ENCODE peak calls at places on chromosome 7, in eight cellular contexts. M, V, D, S, B, K, W and L are unnamed samples. For H3K4me1, the result is how much of the 10 kb centered on the place peaks cover.

GRCh38 chr7:53602817-53603418 is 567.5 kb downstream of the POM121L12 start:
- DNase-seq in M (no peak), V (no peak), D (no peak), S (no peak), B (no peak), K (no peak), W (no peak), L (no peak)

GRCh38 chr7:80542398-80542797 is 30.5 kb upstream of the GNAT3 start:
- DNase-seq in M (no peak), V (no peak), D (no peak), S (no peak), B (peak), K (no peak), W (no peak), L (no peak)

GRCh38 chr7:3193721-3194120 is 107.3 kb upstream of the SDK1 start:
- DNase-seq in M (no peak), V (no peak), D (no peak), S (no peak), B (no peak), K (no peak), W (no peak), L (no peak)

GRCh38 chr7:44637788-44638594 is 31.6 kb downstream of the OGDH start:
- DNase-seq in M (no peak), V (no peak), D (no peak), S (peak), B (peak), K (peak), W (no peak), L (peak)

GRCh38 chr7:44769381-44770209 is 20.9 kb downstream of the ZMIZ2 start:
- DNase-seq in M (peak), V (no peak), D (no peak), S (peak), B (no peak), K (peak), W (no peak), L (no peak)

GRCh38 chr7:148701414-148701813 is 2.7 kb downstream of the CUL1 start:
- DNase-seq in M (no peak), V (no peak), D (no peak), S (no peak), B (peak), K (no peak), W (no peak), L (no peak)

GRCh38 chr7:98238976-98239375 is 13.1 kb downstream of the TECPR1 start:
- DNase-seq in M (no peak), V (no peak), D (no peak), S (no peak), B (no peak), K (no peak), W (no peak), L (no peak)

GRCh38 chr7:105831824-105832535 is 44.4 kb downstream of the ATXN7L1 start:
- DNase-seq in M (no peak), V (no peak), D (no peak), S (no peak), B (no peak), K (no peak), W (no peak), L (no peak)

GRCh38 chr7:96415293-96415940 is 93.5 kb upstream of the SLC25A13 start:
- DNase-seq in M (peak), V (no peak), D (no peak), S (no peak), B (no peak), K (no peak), W (no peak), L (no peak)

GRCh38 chr7:90768301-90768700 is 172.2 kb downstream of the CDK14 start:
- DNase-seq in M (no peak), V (no peak), D (no peak), S (no peak), B (no peak), K (no peak), W (no peak), L (no peak)

GRCh38 chr7:125775319-125775718 is 845.7 kb upstream of the POT1 start:
- DNase-seq in M (no peak), V (no peak), D (no peak), S (no peak), B (no peak), K (no peak), W (no peak), L (no peak)

GRCh38 chr7:93958216-93958615 is 36.7 kb downstream of the GNG11 start:
- DNase-seq in M (no peak), V (no peak), D (no peak), S (no peak), B (no peak), K (no peak), W (no peak), L (no peak)

GRCh38 chr7:18685961-18686360 is 190.4 kb downstream of the HDAC9 start:
- DNase-seq in M (no peak), V (no peak), D (no peak), S (no peak), B (no peak), K (no peak), W (no peak), L (no peak)

GRCh38 chr7:3095046-3095445 is 51.4 kb upstream of the CARD11 start:
- DNase-seq in M (no peak), V (peak), D (no peak), S (peak), B (no peak), K (peak), W (no peak), L (no peak)

GRCh38 chr7:81662531-81662930 is 107.3 kb downstream of the HGF start:
- DNase-seq in M (no peak), V (no peak), D (no peak), S (no peak), B (no peak), K (no peak), W (no peak), L (no peak)

GRCh38 chr7:156558198-156558597 is 82.4 kb upstream of the RNF32 start:
- DNase-seq in M (no peak), V (no peak), D (no peak), S (no peak), B (peak), K (no peak), W (no peak), L (peak)

GRCh38 chr7:110607050-110607862 is 483.7 kb upstream of the LRRN3 start:
- DNase-seq in M (no peak), V (no peak), D (no peak), S (no peak), B (no peak), K (no peak), W (no peak), L (no peak)

GRCh38 chr7:139200382-139200781 is 30.7 kb upstream of the UBN2 start:
- DNase-seq in M (no peak), V (no peak), D (no peak), S (no peak), B (no peak), K (no peak), W (no peak), L (no peak)

GRCh38 chr7:36037121-36037662 is 115.9 kb upstream of the EEPD1 start:
- DNase-seq in M (peak), V (peak), D (peak), S (peak), B (peak), K (peak), W (no peak), L (no peak)

DNA sequence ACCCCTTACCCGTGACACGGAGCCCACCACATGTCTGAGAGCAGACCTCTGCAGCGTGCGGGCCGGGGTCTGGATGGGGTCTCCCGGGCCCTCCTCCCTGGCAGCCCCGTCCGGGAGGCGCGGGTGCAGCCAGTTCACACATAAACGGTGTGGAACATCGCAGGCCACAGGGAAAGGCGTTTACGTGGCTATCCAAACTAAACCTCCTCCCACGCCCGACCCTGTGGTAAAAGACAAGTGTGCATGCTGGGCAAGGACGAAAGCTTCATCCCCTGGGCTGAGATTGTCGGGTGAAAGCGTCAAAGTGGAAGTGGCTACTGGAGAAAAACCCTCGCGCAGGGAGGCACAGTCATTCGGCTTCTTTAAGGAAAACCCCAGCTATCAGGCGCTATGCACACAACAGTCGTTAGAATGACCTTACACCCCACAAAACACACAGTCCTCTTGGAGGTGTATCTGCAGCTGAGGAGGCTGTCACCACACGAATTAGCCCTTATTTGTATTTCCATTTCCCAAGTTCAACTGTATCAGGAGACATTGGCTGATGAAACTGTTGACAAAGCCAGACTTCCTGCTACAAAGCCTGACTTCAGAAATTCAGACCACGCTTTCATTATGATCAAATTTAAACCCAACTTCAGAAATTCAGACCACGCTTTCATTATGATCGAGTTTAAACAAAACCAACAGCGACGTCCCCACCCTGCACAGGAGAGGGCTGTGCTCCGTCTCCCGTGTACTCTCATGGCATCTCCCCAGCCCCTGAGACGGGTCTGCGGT is 15.3 kb downstream of the GPER1 start:
- DNase-seq in M (no peak), V (no peak), D (no peak), S (no peak), B (no peak), K (no peak), W (no peak), L (no peak)
- TF ChIP-seq POLR2A in M (no peak), V (no peak), D (no peak), S (no peak), B (no peak), K (no peak), W (no peak), L (no peak)

DNA sequence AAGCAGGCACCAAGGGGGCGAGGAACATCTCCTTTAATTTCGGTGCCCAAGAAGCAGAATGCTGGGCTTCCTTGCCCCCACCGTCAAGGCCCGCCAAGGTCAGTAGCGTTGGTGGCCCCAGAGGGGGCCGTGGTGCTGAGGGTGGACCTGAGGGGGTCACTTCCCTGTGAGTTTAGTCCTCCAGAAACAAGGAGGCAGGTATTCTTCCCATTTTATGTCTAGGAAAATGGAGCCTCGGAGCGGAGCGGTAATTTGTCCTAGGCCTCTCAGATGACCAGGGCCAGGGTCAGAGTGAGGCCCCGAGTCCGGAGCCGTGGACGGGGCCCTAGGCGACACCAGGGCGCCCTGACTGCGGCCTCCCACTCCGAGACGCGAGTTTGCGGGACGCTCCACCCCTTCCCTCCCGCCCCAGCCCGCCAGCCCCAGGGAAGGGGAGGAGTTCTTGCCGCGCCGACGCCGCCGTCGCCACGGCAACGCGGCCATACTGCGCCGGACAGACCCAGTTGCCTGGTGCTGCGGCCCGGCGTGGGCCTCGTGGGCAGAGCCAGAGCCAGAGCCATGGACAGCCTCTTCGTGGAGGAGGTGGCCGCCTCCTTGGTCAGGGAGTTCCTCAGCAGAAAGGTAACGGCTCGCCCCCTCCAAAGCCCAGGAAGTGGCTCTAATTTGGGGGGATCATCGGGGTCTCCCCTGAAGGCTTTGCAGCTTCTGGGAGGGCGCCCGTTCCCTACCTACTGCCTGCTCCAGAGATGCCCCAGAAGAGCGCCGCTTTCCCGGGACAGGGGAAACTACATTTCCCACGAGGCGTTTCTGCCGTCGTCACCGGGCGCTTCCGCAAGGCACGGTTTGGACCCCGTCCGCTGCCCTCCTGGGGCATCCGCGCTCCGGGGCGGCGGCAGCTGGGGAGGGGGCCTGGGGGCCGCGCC is at the start of gene MINDY4:
- DNase-seq in M (peak), V (peak), D (peak), S (peak), B (peak), K (peak), W (peak), L (peak)
- TF ChIP-seq CTCF in M (no peak), V (no peak), D (no peak), S (no peak), B (no peak), K (no peak), W (peak), L (no peak)

GRCh38 chr7:74478671-74479065 is 25.0 kb downstream of the GTF2IRD1 start:
- DNase-seq in M (no peak), V (no peak), D (no peak), S (no peak), B (no peak), K (no peak), W (no peak), L (no peak)
- H3K4me1 ChIP-seq in M (half or more), V (under half), D (under half), S (half or more), B (half or more), K (half or more), W (under half), L (half or more)

GRCh38 chr7:100778061-100778621 is 44.7 kb downstream of the ZAN start:
- DNase-seq in M (no peak), V (no peak), D (no peak), S (no peak), B (no peak), K (no peak), W (no peak), L (no peak)
- TF ChIP-seq POLR2A in M (no peak), V (no peak), D (no peak), S (no peak), B (no peak), K (no peak), W (no peak), L (no peak)

DNA sequence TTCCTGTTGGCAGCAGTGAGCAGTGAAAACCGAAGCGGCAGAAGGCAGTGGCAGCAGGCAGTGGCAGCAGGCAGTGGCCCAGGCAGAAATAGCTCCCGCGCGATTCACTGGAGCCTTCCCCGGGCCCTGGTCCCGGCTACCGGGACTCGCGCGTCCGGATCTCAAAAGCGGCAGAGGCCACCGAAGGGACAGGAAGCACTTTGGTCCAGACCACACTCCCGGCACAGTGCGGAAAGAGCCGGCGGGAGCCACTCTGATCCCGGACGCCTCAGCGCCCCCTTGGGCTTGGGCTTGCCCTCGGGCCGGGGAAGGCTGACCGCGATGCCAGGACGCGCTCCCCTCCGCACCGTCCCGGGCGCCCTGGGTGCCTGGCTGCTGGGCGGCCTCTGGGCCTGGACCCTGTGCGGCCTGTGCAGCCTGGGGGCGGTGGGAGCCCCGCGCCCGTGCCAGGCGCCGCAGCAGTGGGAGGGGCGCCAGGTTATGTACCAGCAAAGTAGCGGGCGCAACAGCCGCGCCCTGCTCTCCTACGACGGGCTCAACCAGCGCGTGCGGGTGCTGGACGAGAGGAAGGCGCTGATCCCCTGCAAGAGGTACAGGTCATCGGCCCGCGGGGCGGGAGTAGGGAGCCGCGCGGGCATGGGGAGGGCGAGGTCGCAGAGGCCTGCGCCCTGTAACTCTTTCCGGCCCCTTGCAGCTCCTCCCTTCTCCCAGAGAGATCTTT is at the start of gene EPDR1:
- DNase-seq in M (peak), V (peak), D (peak), S (peak), B (peak), K (peak), W (peak), L (peak)
- TF ChIP-seq CTCF in M (no peak), V (no peak), D (no peak), S (peak), B (peak), K (no peak), W (peak), L (no peak)

GRCh38 chr7:155377071-155377836 is 79.6 kb downstream of the INSIG1 start:
- DNase-seq in M (no peak), V (no peak), D (no peak), S (no peak), B (no peak), K (no peak), W (no peak), L (no peak)

GRCh38 chr7:155378580-155378934 is 79.4 kb upstream of the EN2 start:
- DNase-seq in M (no peak), V (no peak), D (peak), S (no peak), B (no peak), K (no peak), W (no peak), L (no peak)

GRCh38 chr7:155378959-155379871 is 78.7 kb upstream of the EN2 start:
- DNase-seq in M (no peak), V (no peak), D (no peak), S (no peak), B (no peak), K (no peak), W (no peak), L (no peak)

GRCh38 chr7:155380221-155380861 is 77.6 kb upstream of the EN2 start:
- DNase-seq in M (peak), V (peak), D (peak), S (peak), B (peak), K (peak), W (peak), L (peak)

DNA sequence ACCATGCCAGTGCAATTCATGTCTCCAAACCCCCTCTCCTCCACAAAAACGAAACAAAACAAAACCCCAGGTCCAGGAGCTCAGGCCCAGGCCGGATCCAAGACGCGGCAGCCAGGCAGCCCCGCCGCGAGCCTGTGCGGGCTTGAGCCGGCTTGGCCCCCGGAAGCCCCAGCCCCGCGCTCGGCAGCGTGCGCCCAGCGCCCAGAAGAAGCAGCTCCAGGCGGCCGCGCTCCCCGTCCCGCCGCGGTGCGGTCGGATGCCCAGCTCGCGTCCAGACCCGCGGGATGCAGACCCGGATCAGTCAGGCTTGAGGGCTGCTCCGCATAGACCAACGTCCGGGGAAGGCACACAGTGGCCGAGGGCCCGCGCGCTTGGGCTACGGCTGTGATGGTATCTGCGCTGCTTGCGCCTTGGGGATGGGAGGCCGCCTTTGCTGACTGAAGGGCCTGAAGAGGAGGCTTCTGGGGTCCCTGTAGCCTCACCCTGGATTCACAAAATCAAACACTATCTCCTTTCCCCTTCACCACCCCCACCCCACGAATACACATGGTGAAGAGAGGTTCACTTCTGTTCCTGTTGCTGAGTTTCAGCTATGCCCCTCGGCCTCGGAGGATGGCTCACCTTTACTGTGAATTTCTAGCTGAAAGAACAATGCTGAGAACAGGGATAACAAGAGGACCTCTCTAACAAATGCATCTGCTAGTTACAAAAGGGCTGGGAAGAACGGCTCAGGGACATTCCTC is 79.9 kb upstream of the EN2 start:
- DNase-seq in M (peak), V (peak), D (no peak), S (peak), B (no peak), K (no peak), W (peak), L (no peak)
- H3K4me1 ChIP-seq in M (half or more), V (under half), D (under half), S (half or more), B (under half), K (under half), W (under half), L (under half)

GRCh38 chr7:135930565-135931423 is 46.4 kb downstream of the MTPN start:
- DNase-seq in M (no peak), V (no peak), D (peak), S (no peak), B (peak), K (no peak), W (no peak), L (no peak)
- TF ChIP-seq POLR2A in M (no peak), V (no peak), D (no peak), S (no peak), B (no peak), K (no peak), W (no peak), L (no peak)

GRCh38 chr7:95373323-95373722 is 22.9 kb downstream of the PON3 start:
- DNase-seq in M (no peak), V (no peak), D (no peak), S (no peak), B (no peak), K (no peak), W (no peak), L (no peak)
- TF ChIP-seq CTCF in M (no peak), V (no peak), D (no peak), S (no peak), B (no peak), K (no peak), W (no peak), L (no peak)